ENCODE peak calls at places on chromosome 22, in nine cellular contexts. Q, Y, H, A, U, T, O, S and G are unnamed samples.

GRCh38 chr22:39558254-39558727 is 12.3 kb upstream of the CACNA1I start:
- DNase-seq in Y (no peak), O (no peak), Q (no peak), H (no peak), T (no peak), U (no peak), S (no peak), A (peak), G (no peak)

GRCh38 chr22:25404923-25405853 is 159.3 kb upstream of the GRK3 start:
- DNase-seq in S (no peak), Y (peak), O (peak), Q (peak), A (peak), H (peak), T (peak), U (peak), G (no peak)

GRCh38 chr22:38437416-38437815 is 17.6 kb downstream of the KCNJ4 start:
- DNase-seq in O (no peak), Q (no peak), H (no peak), T (no peak), Y (no peak), U (no peak), A (no peak), S (no peak), G (no peak)

GRCh38 chr22:46985507-46985882 is 223.0 kb downstream of the TBC1D22A start:
- DNase-seq in A (no peak), Y (no peak), S (no peak), O (no peak), T (peak), Q (no peak), H (no peak), U (peak), G (no peak)

GRCh38 chr22:46195487-46196165 is 45.3 kb downstream of the PPARA start:
- DNase-seq in A (no peak), H (no peak), Y (no peak), U (no peak), T (no peak), Q (no peak), O (peak), S (no peak), G (no peak)

GRCh38 chr22:46150615-46151423 is 493 bp downstream of the PPARA start:
- DNase-seq in O (no peak), U (no peak), Y (no peak), T (no peak), H (no peak), A (peak), S (no peak), Q (no peak), G (no peak)

GRCh38 chr22:39214383-39215069 is 30.3 kb downstream of the PDGFB start:
- DNase-seq in A (no peak), H (no peak), S (no peak), U (no peak), O (peak), Q (peak), T (no peak), Y (peak), G (peak)

GRCh38 chr22:25048659-25049657 is 96.4 kb downstream of the KIAA1671 start:
- DNase-seq in A (peak), T (peak), Q (peak), U (peak), O (peak), Y (peak), H (peak), S (no peak), G (peak)

DNA sequence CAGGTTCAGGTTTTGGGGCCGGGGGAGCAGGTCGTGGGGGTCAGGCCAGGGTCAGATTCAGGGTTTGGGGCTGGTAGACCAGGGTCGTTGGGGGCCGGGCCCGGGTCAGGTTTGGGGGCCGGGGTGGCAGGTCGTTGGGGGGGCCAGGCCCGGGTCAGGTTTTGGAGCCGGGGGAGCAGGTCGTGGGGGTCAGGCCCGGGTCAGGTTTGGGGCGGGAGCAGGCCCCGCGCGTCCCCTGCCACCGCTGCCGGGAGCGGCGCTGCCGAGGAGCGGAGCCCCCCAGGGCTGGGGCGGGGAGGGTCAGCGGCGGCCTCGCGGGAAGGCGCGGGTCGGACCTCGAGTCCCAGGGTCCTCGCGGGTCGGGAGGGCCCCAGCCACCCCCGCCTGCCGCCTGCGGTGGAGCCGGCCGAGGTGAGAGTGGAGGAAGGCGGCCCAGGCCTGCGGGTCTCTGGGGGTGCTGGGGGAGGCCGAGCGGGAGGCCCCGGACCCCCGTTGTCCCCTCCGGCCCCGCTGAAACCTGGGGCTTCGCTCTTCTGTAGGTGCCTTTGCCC is 543 bp downstream of the TRABD start:
- DNase-seq in O (no peak), A (no peak), S (no peak), H (no peak), Y (no peak), U (no peak), Q (no peak), T (no peak), G (no peak)
- H3K4me3 ChIP-seq in O (peak), A (peak), S (peak), H (peak), Y (peak), U (peak), Q (peak), T (peak), G (peak)

GRCh38 chr22:27416553-27417427 is 384.8 kb downstream of the MN1 start:
- DNase-seq in T (peak), A (no peak), O (peak), S (no peak), H (no peak), U (peak), Y (no peak), Q (peak), G (no peak)
- TF ChIP-seq CTCF in T (peak), A (no peak), O (no peak), S (no peak), H (no peak), U (peak), Y (no peak), Q (peak), G (no peak)

GRCh38 chr22:20966883-20967696 is at the start of gene AIFM3:
- DNase-seq in O (no peak), Y (no peak), U (no peak), A (no peak), Q (no peak), T (no peak), S (no peak), H (no peak), G (no peak)
- H3K4me3 ChIP-seq in O (no peak), Y (no peak), U (no peak), A (no peak), Q (no peak), T (no peak), S (no peak), H (no peak), G (no peak)

DNA sequence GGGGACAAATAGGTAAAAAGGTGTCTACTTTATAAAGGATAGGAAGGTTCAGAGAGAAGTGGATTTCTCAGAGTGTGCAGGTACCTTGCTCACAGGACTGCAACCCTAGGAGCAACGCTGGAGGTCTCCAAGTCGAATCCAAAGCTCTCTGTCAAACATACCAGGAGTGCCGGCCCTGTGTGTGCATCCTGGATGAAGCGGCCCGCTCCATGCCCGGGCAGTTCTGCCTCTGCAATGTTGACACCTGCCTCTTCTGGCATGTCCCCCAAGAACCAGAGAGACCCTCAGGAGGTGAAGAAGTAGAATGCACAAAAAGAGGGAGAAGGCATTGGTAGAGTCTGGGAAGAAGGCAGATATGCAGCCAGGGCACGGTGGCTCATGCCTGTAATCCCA is 3.1 kb upstream of the TSSK2 start:
- DNase-seq in A (no peak), H (no peak), Q (no peak), T (no peak), U (no peak), S (no peak), O (no peak), Y (no peak), G (no peak)
- TF ChIP-seq CTCF in A (no peak), H (no peak), Q (no peak), T (no peak), U (no peak), S (no peak), O (no peak), Y (no peak), G (no peak)

DNA sequence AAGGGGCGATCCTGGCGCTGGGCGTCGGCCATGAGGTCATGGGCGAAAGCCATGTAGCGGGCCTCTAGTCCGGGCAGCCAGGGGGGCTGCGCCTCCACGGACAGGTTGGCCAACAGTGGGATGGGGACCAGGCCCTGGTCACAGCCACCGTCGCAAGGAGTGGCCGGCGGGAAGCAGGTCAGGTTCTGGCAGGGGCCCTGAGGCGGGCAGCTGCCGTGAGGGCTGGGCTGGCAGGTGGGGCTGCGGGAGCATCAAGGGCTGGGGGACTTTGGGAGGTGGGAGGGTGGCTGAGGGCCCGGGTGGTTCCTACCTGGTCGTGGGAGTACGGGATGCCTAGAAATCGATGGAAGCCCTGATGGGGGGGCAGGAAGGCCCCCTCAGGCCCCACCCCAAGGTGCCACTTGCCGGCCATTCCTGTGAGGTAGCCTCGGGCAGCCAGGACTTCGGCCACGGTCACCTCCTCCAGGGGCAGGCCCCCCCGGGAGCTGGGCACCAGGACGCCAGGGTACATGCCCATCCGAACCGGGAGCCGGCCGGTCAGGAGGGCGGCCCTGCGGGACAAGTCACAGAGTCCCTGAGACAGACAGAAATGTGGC is 998 bp downstream of the ARSA start:
- DNase-seq in S (no peak), H (no peak), T (no peak), Y (peak), Q (no peak), U (no peak), A (no peak), O (no peak), G (no peak)
- H3K4me3 ChIP-seq in S (peak), H (no peak), T (peak), Y (peak), Q (peak), U (peak), A (no peak), O (peak), G (peak)

DNA sequence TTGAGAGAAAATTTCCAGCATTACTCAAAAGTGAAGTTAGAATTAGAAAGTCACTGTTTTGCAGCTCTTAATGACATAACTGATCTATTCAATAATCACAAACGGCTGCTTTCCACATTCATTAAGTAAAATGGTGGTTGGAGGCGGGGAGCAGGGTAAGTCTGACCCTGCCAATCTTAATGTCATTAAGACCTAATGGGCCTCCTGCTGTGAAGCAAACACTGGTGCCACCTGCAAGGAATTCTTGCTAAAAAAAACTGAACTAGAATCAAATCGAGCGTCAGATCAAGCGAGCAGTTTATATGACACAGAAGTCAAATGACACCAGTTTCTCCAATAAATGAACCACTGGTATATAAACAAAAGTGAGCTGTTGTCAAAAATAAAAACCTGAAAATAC is 351.5 kb downstream of the BRD1 start:
- DNase-seq in Y (no peak), O (no peak), A (no peak), H (no peak), S (no peak), Q (no peak), T (no peak), U (no peak), G (no peak)
- TF ChIP-seq CTCF in Y (no peak), O (no peak), A (no peak), H (no peak), S (no peak), Q (no peak), T (no peak), U (no peak), G (no peak)